ENCODE peak calls at places on chromosomes 12 and 14, in nine cellular contexts. F is body of pancreas, H is pulmonary artery endothelial cell, A is spleen, R is glutamatergic neuron, G is amygdala, M is tibial nerve, V is HuH-7.5, Z is GDM1. J is an unnamed sample.

GRCh38 chr12:55280991-55281390 is 15.4 kb downstream of the OR6C6 start:
- DNase-seq in R (no peak), F (no peak), V (no peak), M (no peak), G (no peak), A (no peak), Z (no peak), H (no peak), J (no peak)

GRCh38 chr14:105632010-105632409 is 105.6 kb downstream of the TMEM121 start:
- DNase-seq in M (no peak), R (no peak), H (no peak), G (no peak), F (no peak), V (no peak), A (no peak), Z (no peak), J (no peak)

GRCh38 chr12:67069451-67070306 is 199.5 kb upstream of the CAND1 start:
- DNase-seq in R (peak; percentile 70), Z (no peak), F (peak; percentile 68), G (no peak), M (no peak), H (no peak), V (peak; percentile 42), A (peak; percentile 79), J (no peak)

GRCh38 chr14:22314183-22314820 is 274.7 kb downstream of the DAD1 start:
- DNase-seq in A (no peak), H (no peak), Z (peak; percentile 26), R (peak; percentile 20), V (peak; percentile 29), M (peak; percentile 54), G (no peak), F (peak; percentile 8), J (no peak)

GRCh38 chr14:100994082-100994481 is 90.6 kb upstream of the RTL1 start:
- DNase-seq in F (no peak), A (no peak), Z (no peak), M (no peak), V (no peak), H (no peak), G (no peak), R (no peak), J (no peak)

GRCh38 chr12:32828552-32828951 is 68.0 kb downstream of the PKP2 start:
- DNase-seq in G (no peak), V (no peak), M (no peak), H (no peak), R (no peak), Z (no peak), F (no peak), A (no peak), J (no peak)

GRCh38 chr12:45409966-45410365 is 194.1 kb downstream of the ANO6 start:
- DNase-seq in M (no peak), A (no peak), H (no peak), R (no peak), G (no peak), Z (no peak), V (no peak), F (no peak), J (no peak)

GRCh38 chr14:54529811-54530210 is 20.1 kb downstream of the CGRRF1 start:
- DNase-seq in F (no peak), A (no peak), M (no peak), V (no peak), G (no peak), R (no peak), H (peak; percentile 78), Z (no peak), J (no peak)

GRCh38 chr14:54570651-54571415 is 3.9 kb downstream of the SAMD4A start:
- DNase-seq in F (no peak), A (no peak), M (no peak), H (no peak), Z (no peak), G (no peak), V (no peak), R (no peak), J (no peak)

GRCh38 chr12:110266980-110267620 is 13.9 kb upstream of the ATP2A2 start:
- DNase-seq in G (no peak), F (peak; percentile 31), R (no peak), Z (no peak), V (no peak), H (peak; percentile 27), A (no peak), M (peak; percentile 16), J (no peak)

GRCh38 chr12:89949457-89950195 is 241.0 kb upstream of the ATP2B1 start:
- DNase-seq in Z (no peak), A (no peak), V (no peak), H (peak; percentile 94), R (no peak), G (no peak), F (peak; percentile 12), M (peak; percentile 30), J (no peak)

GRCh38 chr12:71517145-71517846 is 77.7 kb downstream of the LGR5 start:
- DNase-seq in V (no peak), H (no peak), R (no peak), A (no peak), Z (no peak), G (no peak), M (no peak), F (no peak), J (no peak)

GRCh38 chr14:100664841-100665425 is 61.8 kb upstream of the DLK1 start:
- DNase-seq in H (no peak), M (no peak), A (no peak), G (no peak), R (no peak), F (peak; percentile 75), V (no peak), Z (no peak), J (no peak)

GRCh38 chr12:4289334-4289878 is 15.8 kb downstream of the CCND2 start:
- DNase-seq in M (no peak), V (no peak), G (no peak), Z (peak; percentile 32), A (no peak), F (no peak), H (no peak), R (no peak), J (no peak)

GRCh38 chr12:32983968-32984367 is 87.4 kb upstream of the PKP2 start:
- DNase-seq in F (no peak), V (no peak), H (no peak), R (no peak), G (no peak), Z (no peak), M (no peak), A (no peak), J (no peak)

GRCh38 chr12:123990512-123990911 is 17.5 kb downstream of the ZNF664 start:
- DNase-seq in M (no peak), G (no peak), R (no peak), A (no peak), Z (no peak), V (no peak), F (no peak), H (no peak), J (no peak)

GRCh38 chr12:48053122-48053521 is 48.8 kb upstream of the COL2A1 start:
- DNase-seq in V (no peak), G (no peak), A (no peak), Z (no peak), R (no peak), M (no peak), H (no peak), F (no peak), J (no peak)

GRCh38 chr14:102055181-102055901 is 31.5 kb downstream of the HSP90AA1 start:
- DNase-seq in R (no peak), A (no peak), G (no peak), F (peak; percentile 52), H (no peak), Z (no peak), M (no peak), V (peak; percentile 41), J (no peak)

GRCh38 chr14:68361231-68361630 is 431.6 kb downstream of the ZFP36L1 start:
- DNase-seq in Z (no peak), M (no peak), H (peak; percentile 20), F (peak; percentile 48), A (no peak), V (no peak), R (no peak), G (no peak), J (no peak)

GRCh38 chr12:8946733-8947132 is 2.7 kb downstream of the M6PR start:
- DNase-seq in H (no peak), V (no peak), R (no peak), M (no peak), Z (no peak), F (no peak), G (no peak), A (no peak), J (no peak)

GRCh38 chr12:127628655-127629054 is 638.3 kb upstream of the TMEM132C start:
- DNase-seq in R (no peak), F (no peak), H (no peak), V (no peak), Z (no peak), M (no peak), A (no peak), G (no peak), J (no peak)

GRCh38 chr12:89951050-89951693 is 242.5 kb upstream of the ATP2B1 start:
- DNase-seq in M (no peak), R (no peak), H (no peak), Z (no peak), G (no peak), F (no peak), A (no peak), V (peak; percentile 16), J (no peak)

J was measured in anterior cingulate cortex.